ENCODE peak calls at places on chromosomes 6 and 20, in four cellular contexts. One of them, this sample, is unnamed.

GRCh38 chr6:42100029-42100901 is 42.2 kb downstream of the C6orf132 start:
- DNase-seq in psoas muscle: no peak
- DNase-seq in mammary epithelial cell: peak; percentile 82
- DNase-seq in nephron progenitor cell: no peak
- DNase-seq in this sample: no peak

GRCh38 chr6:141309295-141309694 is 823.4 kb upstream of the GJE1 start:
- DNase-seq in psoas muscle: no peak
- DNase-seq in mammary epithelial cell: no peak
- DNase-seq in nephron progenitor cell: no peak
- DNase-seq in this sample: no peak

GRCh38 chr6:24919404-24919892 is 16.3 kb downstream of the RIPOR2 start:
- DNase-seq in psoas muscle: no peak
- DNase-seq in mammary epithelial cell: no peak
- DNase-seq in nephron progenitor cell: no peak
- DNase-seq in this sample: no peak

GRCh38 chr6:14713008-14713452 is 532.8 kb upstream of the JARID2 start:
- DNase-seq in psoas muscle: peak; percentile 64
- DNase-seq in mammary epithelial cell: peak; percentile 82
- DNase-seq in nephron progenitor cell: no peak
- DNase-seq in this sample: no peak

GRCh38 chr20:16709017-16709416 is 20.8 kb upstream of the SNRPB2 start:
- DNase-seq in psoas muscle: no peak
- DNase-seq in mammary epithelial cell: no peak
- DNase-seq in nephron progenitor cell: no peak
- DNase-seq in this sample: peak; percentile 48

GRCh38 chr6:113969888-113970807 is 800 bp downstream of the HDAC2 start:
- DNase-seq in psoas muscle: peak; percentile 74
- DNase-seq in mammary epithelial cell: peak; percentile 32
- DNase-seq in nephron progenitor cell: peak; percentile 65
- DNase-seq in this sample: peak; percentile 56

GRCh38 chr20:58682656-58683055 is 9.9 kb upstream of the NPEPL1 start:
- DNase-seq in psoas muscle: no peak
- DNase-seq in mammary epithelial cell: peak; percentile 73
- DNase-seq in nephron progenitor cell: no peak
- DNase-seq in this sample: no peak

GRCh38 chr6:149024361-149024760 is 277.5 kb downstream of the UST start:
- DNase-seq in psoas muscle: no peak
- DNase-seq in mammary epithelial cell: no peak
- DNase-seq in nephron progenitor cell: no peak
- DNase-seq in this sample: no peak

GRCh38 chr20:49325981-49326380 is 48.1 kb upstream of the ZNFX1 start:
- DNase-seq in psoas muscle: no peak
- DNase-seq in mammary epithelial cell: no peak
- DNase-seq in nephron progenitor cell: no peak
- DNase-seq in this sample: no peak

GRCh38 chr6:7758456-7758855 is 32.6 kb downstream of the BMP6 start:
- DNase-seq in psoas muscle: peak; percentile 61
- DNase-seq in mammary epithelial cell: peak; percentile 83
- DNase-seq in nephron progenitor cell: no peak
- DNase-seq in this sample: no peak

GRCh38 chr6:18047406-18047805 is 60.0 kb upstream of the KIF13A start:
- DNase-seq in psoas muscle: no peak
- DNase-seq in mammary epithelial cell: peak; percentile 89
- DNase-seq in nephron progenitor cell: no peak
- DNase-seq in this sample: no peak

GRCh38 chr20:21265457-21266190 is 37.5 kb upstream of the XRN2 start:
- DNase-seq in psoas muscle: no peak
- DNase-seq in mammary epithelial cell: no peak
- DNase-seq in nephron progenitor cell: no peak
- DNase-seq in this sample: no peak

GRCh38 chr6:100700009-100700408 is 181.1 kb downstream of the ASCC3 start:
- DNase-seq in psoas muscle: no peak
- DNase-seq in mammary epithelial cell: no peak
- DNase-seq in nephron progenitor cell: no peak
- DNase-seq in this sample: no peak

GRCh38 chr6:149045404-149045803 is 272.1 kb upstream of the TAB2 start:
- DNase-seq in psoas muscle: no peak
- DNase-seq in mammary epithelial cell: no peak
- DNase-seq in nephron progenitor cell: no peak
- DNase-seq in this sample: no peak

GRCh38 chr6:127464881-127465459 is 5.8 kb upstream of the KIAA0408 start:
- DNase-seq in psoas muscle: peak; percentile 77
- DNase-seq in mammary epithelial cell: peak; percentile 43
- DNase-seq in nephron progenitor cell: peak; percentile 71
- DNase-seq in this sample: peak; percentile 72

GRCh38 chr6:27816906-27817305 is 95.3 kb downstream of the OR2B2 start:
- DNase-seq in psoas muscle: no peak
- DNase-seq in mammary epithelial cell: no peak
- DNase-seq in nephron progenitor cell: no peak
- DNase-seq in this sample: no peak

GRCh38 chr20:10171864-10172751 is 46.5 kb upstream of the SNAP25 start:
- DNase-seq in psoas muscle: peak; percentile 40
- DNase-seq in mammary epithelial cell: peak; percentile 9
- DNase-seq in nephron progenitor cell: peak; percentile 66
- DNase-seq in this sample: no peak

GRCh38 chr6:108080010-108080780 is 5.7 kb upstream of the OSTM1 start:
- DNase-seq in psoas muscle: no peak
- DNase-seq in mammary epithelial cell: peak; percentile 18
- DNase-seq in nephron progenitor cell: no peak
- DNase-seq in this sample: no peak

GRCh38 chr6:70315096-70315751 is 12.3 kb upstream of the COL9A1 start:
- DNase-seq in psoas muscle: no peak
- DNase-seq in mammary epithelial cell: no peak
- DNase-seq in nephron progenitor cell: no peak
- DNase-seq in this sample: peak; percentile 14

GRCh38 chr6:69180361-69181067 is 545.4 kb downstream of the ADGRB3 start:
- DNase-seq in psoas muscle: no peak
- DNase-seq in mammary epithelial cell: no peak
- DNase-seq in nephron progenitor cell: no peak
- DNase-seq in this sample: no peak

GRCh38 chr20:14918981-14919380 is 581.6 kb upstream of the FLRT3 start:
- DNase-seq in psoas muscle: no peak
- DNase-seq in mammary epithelial cell: no peak
- DNase-seq in nephron progenitor cell: no peak
- DNase-seq in this sample: no peak

GRCh38 chr6:88895911-88896310 is 67.5 kb downstream of the RNGTT start:
- DNase-seq in psoas muscle: no peak
- DNase-seq in mammary epithelial cell: no peak
- DNase-seq in nephron progenitor cell: no peak
- DNase-seq in this sample: no peak

GRCh38 chr6:88899569-88900316 is 63.7 kb downstream of the RNGTT start:
- DNase-seq in psoas muscle: no peak
- DNase-seq in mammary epithelial cell: no peak
- DNase-seq in nephron progenitor cell: no peak
- DNase-seq in this sample: no peak
- TF ChIP-seq CTCF in psoas muscle: no peak
- TF ChIP-seq CTCF in mammary epithelial cell: peak; percentile 31
- TF ChIP-seq CTCF in nephron progenitor cell: peak; percentile 7
- TF ChIP-seq CTCF in this sample: no peak

DNA sequence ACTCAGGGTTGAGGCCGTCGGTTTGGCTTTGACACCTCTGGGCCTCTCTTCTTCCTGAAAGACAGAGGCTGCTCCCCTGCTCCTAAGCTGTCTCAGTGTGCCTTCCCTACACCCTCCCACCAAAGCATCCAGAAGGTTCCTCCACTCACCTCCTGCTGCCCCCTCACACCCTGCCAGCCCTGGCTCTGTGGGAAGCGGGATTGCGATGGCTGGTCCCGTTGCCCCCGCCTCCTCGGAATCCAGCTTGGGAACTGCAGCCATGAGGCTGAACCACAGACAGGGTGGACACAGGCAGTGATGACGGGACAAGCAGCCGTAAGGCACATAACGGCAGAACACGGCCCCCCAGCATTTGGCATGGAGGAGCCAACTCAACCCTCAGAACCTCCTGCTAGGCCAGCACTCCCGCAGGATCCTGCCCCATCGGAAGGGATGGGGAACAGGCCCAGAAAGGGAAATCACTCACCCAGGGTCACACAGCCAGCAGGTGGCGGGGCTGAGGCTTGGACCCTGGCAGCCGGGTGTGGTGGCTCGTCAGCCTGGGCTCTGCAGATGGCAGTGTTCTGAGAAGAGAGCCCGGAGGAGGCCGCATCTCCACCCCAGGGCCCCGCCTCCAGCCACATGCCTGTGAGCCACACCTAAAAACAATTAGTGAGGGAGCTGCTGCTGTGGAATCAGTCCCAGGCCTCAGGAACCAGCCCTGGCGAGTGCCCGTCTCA is 139.6 kb downstream of the PHACTR3 start:
- DNase-seq in psoas muscle: no peak
- DNase-seq in mammary epithelial cell: no peak
- DNase-seq in nephron progenitor cell: no peak
- DNase-seq in this sample: no peak
- TF ChIP-seq CTCF in psoas muscle: no peak
- TF ChIP-seq CTCF in mammary epithelial cell: no peak
- TF ChIP-seq CTCF in nephron progenitor cell: no peak
- TF ChIP-seq CTCF in this sample: no peak

GRCh38 chr6:156828280-156828703 is 51.1 kb downstream of the ARID1B start:
- DNase-seq in psoas muscle: peak; percentile 79
- DNase-seq in mammary epithelial cell: peak; percentile 93
- DNase-seq in nephron progenitor cell: no peak
- DNase-seq in this sample: no peak
- TF ChIP-seq CTCF in psoas muscle: no peak
- TF ChIP-seq CTCF in mammary epithelial cell: no peak
- TF ChIP-seq CTCF in nephron progenitor cell: no peak
- TF ChIP-seq CTCF in this sample: no peak

GRCh38 chr20:2093883-2094282 is 7.7 kb upstream of the STK35 start:
- DNase-seq in psoas muscle: no peak
- DNase-seq in mammary epithelial cell: no peak
- DNase-seq in nephron progenitor cell: no peak
- DNase-seq in this sample: no peak

GRCh38 chr20:2089447-2089846 is 12.2 kb upstream of the STK35 start:
- DNase-seq in psoas muscle: no peak
- DNase-seq in mammary epithelial cell: no peak
- DNase-seq in nephron progenitor cell: no peak
- DNase-seq in this sample: no peak

GRCh38 chr20:2088904-2089303 is 12.7 kb upstream of the STK35 start:
- DNase-seq in psoas muscle: no peak
- DNase-seq in mammary epithelial cell: no peak
- DNase-seq in nephron progenitor cell: no peak
- DNase-seq in this sample: no peak

GRCh38 chr20:2093200-2093781 is 8.3 kb upstream of the STK35 start:
- DNase-seq in psoas muscle: no peak
- DNase-seq in mammary epithelial cell: peak; percentile 9
- DNase-seq in nephron progenitor cell: peak; percentile 23
- DNase-seq in this sample: peak; percentile 37
- TF ChIP-seq CTCF in psoas muscle: peak; percentile 31
- TF ChIP-seq CTCF in mammary epithelial cell: peak; percentile 87
- TF ChIP-seq CTCF in nephron progenitor cell: peak; percentile 50
- TF ChIP-seq CTCF in this sample: peak; percentile 51

GRCh38 chr6:87407531-87407895 is 259 bp upstream of the CFAP206 start:
- DNase-seq in psoas muscle: no peak
- DNase-seq in mammary epithelial cell: no peak
- DNase-seq in nephron progenitor cell: no peak
- DNase-seq in this sample: peak; percentile 10

GRCh38 chr6:87408721-87409155 is 966 bp downstream of the CFAP206 start:
- DNase-seq in psoas muscle: no peak
- DNase-seq in mammary epithelial cell: no peak
- DNase-seq in nephron progenitor cell: no peak
- DNase-seq in this sample: no peak

GRCh38 chr6:87407896-87408720 is at the start of gene CFAP206:
- DNase-seq in psoas muscle: peak; percentile 91
- DNase-seq in mammary epithelial cell: peak; percentile 76
- DNase-seq in nephron progenitor cell: peak; percentile 83
- DNase-seq in this sample: peak; percentile 88
- TF ChIP-seq CTCF in psoas muscle: peak; percentile 20
- TF ChIP-seq CTCF in mammary epithelial cell: peak; percentile 14
- TF ChIP-seq CTCF in nephron progenitor cell: no peak
- TF ChIP-seq CTCF in this sample: no peak

GRCh38 chr6:145042559-145042958 is 692.8 kb downstream of the EPM2A start:
- DNase-seq in psoas muscle: no peak
- DNase-seq in mammary epithelial cell: no peak
- DNase-seq in nephron progenitor cell: no peak
- DNase-seq in this sample: no peak
- TF ChIP-seq CTCF in psoas muscle: no peak
- TF ChIP-seq CTCF in mammary epithelial cell: peak; percentile 8
- TF ChIP-seq CTCF in nephron progenitor cell: no peak
- TF ChIP-seq CTCF in this sample: no peak